ENCODE peak calls at places on chromosome 4, in seven cellular contexts. One of them, this sample, is unnamed.
A peak's percentile ranks its signal among the peaks of the same experiment; 100 is the strongest.

GRCh38 chr4:81021526-81021944 is 9.0 kb upstream of the BMP3 start:
- DNase-seq in K562: no peak
- DNase-seq in H1: no peak
- DNase-seq in HepG2: no peak
- DNase-seq in HCT116: no peak
- DNase-seq in SK-N-SH: no peak
- DNase-seq in GM12878: no peak
- DNase-seq in this sample: no peak

GRCh38 chr4:147488551-147488950 is 7.7 kb downstream of the EDNRA start:
- DNase-seq in K562: no peak
- DNase-seq in H1: no peak
- DNase-seq in HepG2: no peak
- DNase-seq in HCT116: no peak
- DNase-seq in SK-N-SH: no peak
- DNase-seq in GM12878: no peak
- DNase-seq in this sample: no peak

GRCh38 chr4:114642173-114642780 is 43.7 kb downstream of the UGT8 start:
- DNase-seq in K562: no peak
- DNase-seq in H1: no peak
- DNase-seq in HepG2: no peak
- DNase-seq in HCT116: no peak
- DNase-seq in SK-N-SH: no peak
- DNase-seq in GM12878: no peak
- DNase-seq in this sample: no peak

GRCh38 chr4:165326831-165327210 is 648 bp upstream of the MSMO1 start:
- DNase-seq in K562: peak; percentile 54
- DNase-seq in H1: no peak
- DNase-seq in HepG2: peak; percentile 57
- DNase-seq in HCT116: no peak
- DNase-seq in SK-N-SH: peak; percentile 41
- DNase-seq in GM12878: no peak
- DNase-seq in this sample: no peak

GRCh38 chr4:122221322-122221721 is 69.2 kb downstream of the BLTP1 start:
- DNase-seq in K562: no peak
- DNase-seq in H1: no peak
- DNase-seq in HepG2: no peak
- DNase-seq in HCT116: no peak
- DNase-seq in SK-N-SH: no peak
- DNase-seq in GM12878: no peak
- DNase-seq in this sample: no peak

GRCh38 chr4:41712413-41712812 is 36.1 kb downstream of the PHOX2B start:
- DNase-seq in K562: no peak
- DNase-seq in H1: no peak
- DNase-seq in HepG2: no peak
- DNase-seq in HCT116: no peak
- DNase-seq in SK-N-SH: no peak
- DNase-seq in GM12878: no peak
- DNase-seq in this sample: no peak

GRCh38 chr4:176839656-176840055 is 46.9 kb upstream of the VEGFC start:
- DNase-seq in K562: no peak
- DNase-seq in H1: no peak
- DNase-seq in HepG2: no peak
- DNase-seq in HCT116: no peak
- DNase-seq in SK-N-SH: no peak
- DNase-seq in GM12878: no peak
- DNase-seq in this sample: no peak

GRCh38 chr4:1357356-1358248 is 10.6 kb downstream of the UVSSA start:
- DNase-seq in K562: no peak
- DNase-seq in H1: no peak
- DNase-seq in HepG2: no peak
- DNase-seq in HCT116: no peak
- DNase-seq in SK-N-SH: no peak
- DNase-seq in GM12878: no peak
- DNase-seq in this sample: no peak

GRCh38 chr4:143358923-143359694 is 22.4 kb downstream of the GAB1 start:
- DNase-seq in K562: no peak
- DNase-seq in H1: no peak
- DNase-seq in HepG2: no peak
- DNase-seq in HCT116: no peak
- DNase-seq in SK-N-SH: no peak
- DNase-seq in GM12878: no peak
- DNase-seq in this sample: no peak

GRCh38 chr4:7192252-7193039 is at the start of gene SORCS2:
- DNase-seq in K562: peak; percentile 74
- DNase-seq in H1: peak; percentile 80
- DNase-seq in HepG2: peak; percentile 12
- DNase-seq in HCT116: no peak
- DNase-seq in SK-N-SH: peak; percentile 95
- DNase-seq in GM12878: no peak
- DNase-seq in this sample: no peak

GRCh38 chr4:3340703-3341088 is 47.9 kb downstream of the RGS12 start:
- DNase-seq in K562: no peak
- DNase-seq in H1: no peak
- DNase-seq in HepG2: no peak
- DNase-seq in HCT116: no peak
- DNase-seq in SK-N-SH: no peak
- DNase-seq in GM12878: no peak
- DNase-seq in this sample: no peak

GRCh38 chr4:150366487-150366999 is 215.4 kb upstream of the MAB21L2 start:
- DNase-seq in K562: no peak
- DNase-seq in H1: peak; percentile 51
- DNase-seq in HepG2: no peak
- DNase-seq in HCT116: no peak
- DNase-seq in SK-N-SH: peak; percentile 58
- DNase-seq in GM12878: peak; percentile 54
- DNase-seq in this sample: no peak

GRCh38 chr4:65599335-65599734 is 71.0 kb downstream of the EPHA5 start:
- DNase-seq in K562: no peak
- DNase-seq in H1: no peak
- DNase-seq in HepG2: no peak
- DNase-seq in HCT116: no peak
- DNase-seq in SK-N-SH: no peak
- DNase-seq in GM12878: no peak
- DNase-seq in this sample: no peak

GRCh38 chr4:185467991-185468390 is 3.5 kb downstream of the CCDC110 start:
- DNase-seq in K562: no peak
- DNase-seq in H1: no peak
- DNase-seq in HepG2: no peak
- DNase-seq in HCT116: no peak
- DNase-seq in SK-N-SH: no peak
- DNase-seq in GM12878: no peak
- DNase-seq in this sample: no peak

GRCh38 chr4:89334311-89334710 is 26.7 kb upstream of the GPRIN3 start:
- DNase-seq in K562: no peak
- DNase-seq in H1: no peak
- DNase-seq in HepG2: no peak
- DNase-seq in HCT116: no peak
- DNase-seq in SK-N-SH: no peak
- DNase-seq in GM12878: no peak
- DNase-seq in this sample: no peak

GRCh38 chr4:55947912-55948725 is 626 bp upstream of the CEP135 start:
- DNase-seq in K562: peak; percentile 28
- DNase-seq in H1: no peak
- DNase-seq in HepG2: peak; percentile 36
- DNase-seq in HCT116: peak; percentile 28
- DNase-seq in SK-N-SH: peak; percentile 8
- DNase-seq in GM12878: peak; percentile 59
- DNase-seq in this sample: peak; percentile 84

GRCh38 chr4:7183161-7183560 is 9.2 kb upstream of the SORCS2 start:
- DNase-seq in K562: no peak
- DNase-seq in H1: no peak
- DNase-seq in HepG2: no peak
- DNase-seq in HCT116: no peak
- DNase-seq in SK-N-SH: no peak
- DNase-seq in GM12878: no peak
- DNase-seq in this sample: no peak

GRCh38 chr4:123749408-123749807 is 352.8 kb downstream of the SPRY1 start:
- DNase-seq in K562: no peak
- DNase-seq in H1: no peak
- DNase-seq in HepG2: no peak
- DNase-seq in HCT116: no peak
- DNase-seq in SK-N-SH: no peak
- DNase-seq in GM12878: no peak
- DNase-seq in this sample: no peak

GRCh38 chr4:75370582-75370981 is 143.6 kb downstream of the RCHY1 start:
- DNase-seq in K562: no peak
- DNase-seq in H1: no peak
- DNase-seq in HepG2: no peak
- DNase-seq in HCT116: no peak
- DNase-seq in SK-N-SH: no peak
- DNase-seq in GM12878: no peak
- DNase-seq in this sample: no peak

GRCh38 chr4:54541426-54542118 is 116.2 kb upstream of the KIT start:
- DNase-seq in K562: peak; percentile 54
- DNase-seq in H1: no peak
- DNase-seq in HepG2: no peak
- DNase-seq in HCT116: no peak
- DNase-seq in SK-N-SH: no peak
- DNase-seq in GM12878: no peak
- DNase-seq in this sample: no peak

GRCh38 chr4:77342170-77342810 is 185.3 kb downstream of the CCNG2 start:
- DNase-seq in K562: no peak
- DNase-seq in H1: no peak
- DNase-seq in HepG2: no peak
- DNase-seq in HCT116: no peak
- DNase-seq in SK-N-SH: no peak
- DNase-seq in GM12878: no peak
- DNase-seq in this sample: no peak

GRCh38 chr4:173834151-173834550 is 304.1 kb upstream of the HAND2 start:
- DNase-seq in K562: peak; percentile 5
- DNase-seq in H1: no peak
- DNase-seq in HepG2: no peak
- DNase-seq in HCT116: peak; percentile 13
- DNase-seq in SK-N-SH: no peak
- DNase-seq in GM12878: no peak
- DNase-seq in this sample: no peak

GRCh38 chr4:173837517-173837916 is 307.5 kb upstream of the HAND2 start:
- DNase-seq in K562: no peak
- DNase-seq in H1: no peak
- DNase-seq in HepG2: no peak
- DNase-seq in HCT116: no peak
- DNase-seq in SK-N-SH: no peak
- DNase-seq in GM12878: no peak
- DNase-seq in this sample: no peak

GRCh38 chr4:173835863-173836262 is 305.8 kb upstream of the HAND2 start:
- DNase-seq in K562: no peak
- DNase-seq in H1: no peak
- DNase-seq in HepG2: no peak
- DNase-seq in HCT116: no peak
- DNase-seq in SK-N-SH: peak; percentile 44
- DNase-seq in GM12878: no peak
- DNase-seq in this sample: no peak
- TF ChIP-seq SIN3A in K562: no peak
- TF ChIP-seq SIN3A in H1: no peak
- TF ChIP-seq SIN3A in HepG2: no peak
- TF ChIP-seq SIN3A in HCT116: no peak
- TF ChIP-seq SIN3A in SK-N-SH: no peak
- TF ChIP-seq SIN3A in GM12878: no peak
- TF ChIP-seq SIN3A in this sample: no peak

GRCh38 chr4:159201168-159201567 is 98.3 kb downstream of the RAPGEF2 start:
- DNase-seq in K562: no peak
- DNase-seq in H1: no peak
- DNase-seq in HepG2: no peak
- DNase-seq in HCT116: no peak
- DNase-seq in SK-N-SH: no peak
- DNase-seq in GM12878: no peak
- DNase-seq in this sample: no peak

GRCh38 chr4:159199827-159200226 is 96.9 kb downstream of the RAPGEF2 start:
- DNase-seq in K562: no peak
- DNase-seq in H1: no peak
- DNase-seq in HepG2: no peak
- DNase-seq in HCT116: no peak
- DNase-seq in SK-N-SH: no peak
- DNase-seq in GM12878: no peak
- DNase-seq in this sample: no peak

GRCh38 chr4:159197885-159198269 is 95.0 kb downstream of the RAPGEF2 start:
- DNase-seq in K562: no peak
- DNase-seq in H1: no peak
- DNase-seq in HepG2: no peak
- DNase-seq in HCT116: no peak
- DNase-seq in SK-N-SH: no peak
- DNase-seq in GM12878: no peak
- DNase-seq in this sample: no peak

GRCh38 chr4:159195400-159195799 is 92.5 kb downstream of the RAPGEF2 start:
- DNase-seq in K562: peak; percentile 67
- DNase-seq in H1: no peak
- DNase-seq in HepG2: no peak
- DNase-seq in HCT116: no peak
- DNase-seq in SK-N-SH: no peak
- DNase-seq in GM12878: no peak
- DNase-seq in this sample: no peak

DNA sequence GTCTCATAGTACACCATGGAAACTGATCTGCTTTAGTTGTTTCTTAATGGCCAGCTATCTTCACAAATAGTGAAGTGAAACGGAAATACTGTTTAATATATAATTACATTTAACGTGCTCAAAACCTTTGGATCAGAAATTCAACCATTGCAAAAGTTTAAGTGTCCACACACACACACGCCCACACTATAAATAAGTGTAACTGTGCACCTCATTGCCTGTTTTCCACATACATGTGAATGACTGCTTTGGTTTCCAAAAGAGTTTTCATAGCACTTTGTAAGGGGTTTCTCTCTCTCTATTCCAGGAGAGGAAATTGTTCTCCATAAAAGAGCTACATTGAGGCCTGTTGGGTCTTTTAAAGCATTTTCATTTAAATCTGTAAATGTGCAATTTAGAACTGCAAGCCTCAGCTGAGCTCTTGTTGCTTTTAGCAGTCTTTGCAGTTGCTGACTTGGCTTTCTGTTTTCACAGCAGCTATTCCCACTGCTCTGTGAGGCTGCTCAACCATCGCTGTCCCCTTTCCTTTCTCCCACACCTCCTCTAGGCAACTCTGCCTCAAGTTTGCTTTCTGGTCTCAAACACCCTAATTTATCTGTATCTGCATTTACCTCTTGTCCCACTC is 94.5 kb downstream of the RAPGEF2 start:
- DNase-seq in K562: no peak
- DNase-seq in H1: no peak
- DNase-seq in HepG2: no peak
- DNase-seq in HCT116: no peak
- DNase-seq in SK-N-SH: no peak
- DNase-seq in GM12878: no peak
- DNase-seq in this sample: no peak
- H3K4me3 ChIP-seq in K562: no peak overlapping the region
- H3K4me3 ChIP-seq in H1: no peak overlapping the region
- H3K4me3 ChIP-seq in HepG2: no peak overlapping the region
- H3K4me3 ChIP-seq in HCT116: no peak overlapping the region
- H3K4me3 ChIP-seq in SK-N-SH: no peak overlapping the region
- H3K4me3 ChIP-seq in GM12878: no peak overlapping the region
- H3K4me3 ChIP-seq in this sample: no peak overlapping the region

GRCh38 chr4:173707658-173708415 is 177.8 kb upstream of the HAND2 start:
- DNase-seq in K562: no peak
- DNase-seq in H1: no peak
- DNase-seq in HepG2: no peak
- DNase-seq in HCT116: no peak
- DNase-seq in SK-N-SH: no peak
- DNase-seq in GM12878: no peak
- DNase-seq in this sample: no peak
- TF ChIP-seq SIN3A in K562: no peak
- TF ChIP-seq SIN3A in H1: no peak
- TF ChIP-seq SIN3A in HepG2: no peak
- TF ChIP-seq SIN3A in HCT116: no peak
- TF ChIP-seq SIN3A in SK-N-SH: no peak
- TF ChIP-seq SIN3A in GM12878: no peak
- TF ChIP-seq SIN3A in this sample: no peak

GRCh38 chr4:151430737-151431457 is 21.9 kb downstream of the FHIP1A start:
- DNase-seq in K562: no peak
- DNase-seq in H1: no peak
- DNase-seq in HepG2: no peak
- DNase-seq in HCT116: no peak
- DNase-seq in SK-N-SH: no peak
- DNase-seq in GM12878: no peak
- DNase-seq in this sample: no peak
- H3K4me3 ChIP-seq in K562: no peak overlapping the region
- H3K4me3 ChIP-seq in H1: no peak overlapping the region
- H3K4me3 ChIP-seq in HepG2: no peak overlapping the region
- H3K4me3 ChIP-seq in HCT116: no peak overlapping the region
- H3K4me3 ChIP-seq in SK-N-SH: no peak overlapping the region
- H3K4me3 ChIP-seq in GM12878: no peak overlapping the region
- H3K4me3 ChIP-seq in this sample: no peak overlapping the region